ENCODE peak calls at places on chromosomes 16 and 17, in eight cellular contexts. E is lower leg skin; X is AG09309; Z is DND-41; N is colonic mucosa; K is Caki2; G is activated CD4-positive, alpha-beta T cell treated with anti-CD3 and anti-CD28 coated beads for 4 hours; B is memory B cell. W is an unnamed sample.

GRCh38 chr17:58309918-58310259 is 18.7 kb downstream of the TSPOAP1 start:
- DNase-seq in G (no peak), X (no peak), B (no peak), E (no peak), N (no peak), Z (no peak), K (no peak), W (no peak)

GRCh38 chr17:10031102-10031501 is 126.0 kb upstream of the RCVRN start:
- DNase-seq in E (no peak), Z (no peak), G (no peak), K (no peak), N (no peak), X (no peak), B (no peak), W (no peak)

GRCh38 chr17:50185724-50186545 is 15.5 kb downstream of the COL1A1 start:
- DNase-seq in Z (no peak), G (no peak), E (no peak), B (no peak), K (no peak), X (no peak), N (no peak), W (no peak)

GRCh38 chr16:10355589-10355988 is 30.3 kb upstream of the ATF7IP2 start:
- DNase-seq in X (no peak), N (no peak), E (no peak), Z (no peak), K (no peak), B (no peak), G (no peak), W (no peak)

GRCh38 chr17:21705021-21705601 is 12.8 kb downstream of the KCNJ18 start:
- DNase-seq in Z (no peak), E (no peak), B (no peak), X (no peak), K (no peak), N (no peak), G (no peak), W (no peak)

GRCh38 chr16:49700222-49700927 is 155.5 kb downstream of the ZNF423 start:
- DNase-seq in B (no peak), N (peak; percentile 24), Z (no peak), X (no peak), G (no peak), K (no peak), E (peak; percentile 41), W (no peak)

GRCh38 chr17:39573447-39574298 is 34.0 kb downstream of the NEUROD2 start:
- DNase-seq in B (no peak), Z (peak; percentile 57), E (peak; percentile 45), G (no peak), X (no peak), K (peak; percentile 82), N (peak; percentile 64), W (peak; percentile 65)

GRCh38 chr17:81470944-81471803 is 41.4 kb downstream of the ACTG1 start:
- DNase-seq in G (no peak), Z (no peak), N (no peak), K (no peak), E (no peak), B (no peak), X (no peak), W (no peak)

GRCh38 chr16:49183911-49184310 is 97.7 kb downstream of the CBLN1 start:
- DNase-seq in B (no peak), E (no peak), K (no peak), Z (no peak), X (no peak), G (no peak), N (peak; percentile 75), W (no peak)

GRCh38 chr17:31190351-31190750 is 95.6 kb downstream of the NF1 start:
- DNase-seq in X (no peak), Z (no peak), E (no peak), G (no peak), K (no peak), N (no peak), B (no peak), W (no peak)

GRCh38 chr16:2795714-2796143 is 2.5 kb upstream of the PRSS41 start:
- DNase-seq in E (no peak), K (peak; percentile 63), N (peak; percentile 73), X (no peak), B (no peak), Z (no peak), G (no peak), W (no peak)

GRCh38 chr16:3497771-3498170 is 2.5 kb upstream of the C16orf90 start:
- DNase-seq in G (no peak), K (no peak), E (no peak), B (no peak), N (no peak), Z (no peak), X (no peak), W (no peak)

GRCh38 chr17:66533572-66533971 is 231.2 kb downstream of the PRKCA start:
- DNase-seq in K (no peak), Z (no peak), G (no peak), N (no peak), X (no peak), E (no peak), B (no peak), W (no peak)

GRCh38 chr17:80252871-80253270 is 7.8 kb upstream of the RNF213 start:
- DNase-seq in K (no peak), X (no peak), B (peak; percentile 71), N (peak; percentile 82), Z (peak; percentile 46), G (peak; percentile 89), E (no peak), W (peak; percentile 61)

GRCh38 chr17:73566905-73567782 is 77.1 kb downstream of the SDK2 start:
- DNase-seq in Z (peak; percentile 42), X (no peak), B (peak; percentile 46), N (no peak), E (no peak), G (no peak), K (no peak), W (no peak)

GRCh38 chr16:31421587-31421986 is 6.6 kb downstream of the COX6A2 start:
- DNase-seq in B (no peak), K (no peak), N (no peak), G (peak; percentile 16), X (no peak), Z (no peak), E (no peak), W (no peak)

GRCh38 chr17:16875662-16876061 is 96.3 kb downstream of the TNFRSF13B start:
- DNase-seq in E (no peak), N (no peak), Z (no peak), B (no peak), G (no peak), K (no peak), X (no peak), W (peak; percentile 73)

GRCh38 chr17:80531400-80531799 is 13.2 kb upstream of the RPTOR start:
- DNase-seq in K (no peak), N (no peak), X (no peak), G (no peak), E (no peak), Z (no peak), B (no peak), W (no peak)

W was measured in left lobe of liver.